ENCODE peak calls at places on chromosomes 12 and 14, in nine cellular contexts. C is brain microvascular endothelial cell; B is IMR-90; H is progenitor cell of endocrine pancreas; U is cardiac muscle cell; X is tibial artery; N is CD8-positive, alpha-beta T cell; V is GM10248; A is body of pancreas. Q is an unnamed sample.

GRCh38 chr14:64952598-64953309 is 10.2 kb upstream of the GPX2 start:
- DNase-seq in C (peak; percentile 45), B (no peak), H (no peak), U (peak; percentile 9), X (no peak), N (no peak), V (peak; percentile 70), A (no peak), Q (no peak)

GRCh38 chr12:2634481-2634880 is 160.3 kb upstream of the FKBP4 start:
- DNase-seq in C (no peak), B (no peak), H (no peak), U (no peak), X (no peak), N (no peak), V (no peak), A (no peak), Q (no peak)

GRCh38 chr12:90323217-90323616 is 614.6 kb upstream of the ATP2B1 start:
- DNase-seq in C (no peak), B (no peak), H (no peak), U (no peak), X (no peak), N (no peak), V (no peak), A (no peak), Q (no peak)

GRCh38 chr12:2605301-2605700 is 189.5 kb upstream of the FKBP4 start:
- DNase-seq in C (no peak), B (no peak), H (no peak), U (no peak), X (no peak), N (no peak), V (no peak), A (no peak), Q (no peak)

GRCh38 chr14:41785696-41786095 is 179.0 kb downstream of the LRFN5 start:
- DNase-seq in C (no peak), B (no peak), H (no peak), U (peak; percentile 7), X (no peak), N (no peak), V (no peak), A (no peak), Q (no peak)

GRCh38 chr12:15757553-15758255 is 31.5 kb downstream of the EPS8 start:
- DNase-seq in C (peak; percentile 91), B (peak; percentile 92), H (no peak), U (peak; percentile 80), X (peak; percentile 30), N (no peak), V (no peak), A (peak; percentile 21), Q (peak; percentile 81)

GRCh38 chr12:13471471-13471870 is 274.9 kb downstream of the EMP1 start:
- DNase-seq in C (no peak), B (no peak), H (no peak), U (no peak), X (no peak), N (no peak), V (no peak), A (no peak), Q (no peak)

GRCh38 chr14:93329965-93330608 is 2.7 kb downstream of the BTBD7 start:
- DNase-seq in C (no peak), B (no peak), H (no peak), U (no peak), X (no peak), N (no peak), V (no peak), A (no peak), Q (no peak)

GRCh38 chr12:52346596-52346995 is 20.7 kb downstream of the KRT85 start:
- DNase-seq in C (no peak), B (no peak), H (no peak), U (no peak), X (peak; percentile 25), N (no peak), V (no peak), A (peak; percentile 48), Q (no peak)

GRCh38 chr12:77830502-77830901 is at the start of gene NAV3:
- DNase-seq in C (no peak), B (no peak), H (no peak), U (peak; percentile 71), X (no peak), N (no peak), V (no peak), A (no peak), Q (no peak)

GRCh38 chr12:38921025-38921677 is 15.8 kb upstream of the CPNE8 start:
- DNase-seq in C (peak; percentile 28), B (no peak), H (peak; percentile 16), U (peak; percentile 71), X (peak; percentile 43), N (no peak), V (peak; percentile 23), A (peak; percentile 68), Q (peak; percentile 46)

GRCh38 chr12:86389949-86390348 is 133.8 kb upstream of the MGAT4C start:
- DNase-seq in C (peak; percentile 47), B (peak; percentile 16), H (no peak), U (peak; percentile 19), X (no peak), N (no peak), V (no peak), A (no peak), Q (peak; percentile 47)

GRCh38 chr12:12028668-12029402 is 41.9 kb upstream of the BCL2L14 start:
- DNase-seq in C (no peak), B (no peak), H (no peak), U (no peak), X (no peak), N (no peak), V (no peak), A (no peak), Q (no peak)

GRCh38 chr14:39492267-39492666 is 60.0 kb upstream of the FBXO33 start:
- DNase-seq in C (peak; percentile 72), B (peak; percentile 91), H (no peak), U (peak; percentile 85), X (no peak), N (no peak), V (no peak), A (no peak), Q (peak; percentile 12)

GRCh38 chr14:104135121-104135903 is 3.1 kb upstream of the KIF26A start:
- DNase-seq in C (no peak), B (no peak), H (no peak), U (peak; percentile 14), X (no peak), N (no peak), V (no peak), A (no peak), Q (no peak)
- TF ChIP-seq CTCF in C (peak; percentile 44), B (peak; percentile 1), H (peak; percentile 51), U (peak; percentile 25), X (no peak), N (no peak), V (no peak), A (no peak), Q (peak; percentile 39)

DNA sequence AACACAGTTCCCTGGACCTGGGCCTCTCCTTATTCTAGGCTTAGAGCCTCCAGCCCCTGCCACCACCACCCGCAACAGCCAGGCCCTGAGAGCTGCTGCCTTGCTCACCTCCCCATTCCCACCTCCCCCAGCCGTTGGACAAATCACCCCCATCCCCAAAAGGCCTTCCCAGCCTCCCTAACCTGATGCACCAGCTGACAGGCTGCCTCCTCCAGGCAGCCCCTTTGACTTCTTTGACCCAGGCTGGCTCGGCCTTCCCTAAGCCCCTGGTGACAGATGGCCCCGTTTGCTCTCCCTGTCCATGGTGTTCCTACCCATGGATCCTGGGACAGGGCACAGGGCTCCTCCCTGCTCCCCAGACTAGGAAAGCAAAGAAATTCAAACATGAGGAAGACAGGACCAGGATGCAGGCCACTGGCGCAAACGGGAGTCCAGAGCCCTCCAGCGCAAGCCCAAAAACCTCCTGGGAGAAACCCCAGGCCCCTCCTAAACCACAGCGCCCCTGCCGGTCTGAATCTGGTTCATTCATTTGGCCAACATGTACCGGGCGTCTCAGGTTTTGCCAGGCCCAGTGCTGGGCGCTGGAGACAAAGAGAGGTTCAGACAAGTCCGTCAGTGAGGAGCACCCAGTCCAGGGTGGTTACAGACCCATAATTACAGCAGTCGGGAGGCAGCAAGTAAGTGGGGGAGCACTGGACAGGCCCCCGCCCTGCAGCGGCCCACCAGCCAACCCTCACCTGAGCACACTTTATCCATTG is 2.4 kb downstream of the AKT1 start:
- DNase-seq in C (no peak), B (no peak), H (no peak), U (no peak), X (no peak), N (no peak), V (no peak), A (no peak), Q (no peak)
- TF ChIP-seq CTCF in C (peak; percentile 11), B (no peak), H (peak; percentile 31), U (no peak), X (no peak), N (no peak), V (no peak), A (no peak), Q (peak; percentile 12)

DNA sequence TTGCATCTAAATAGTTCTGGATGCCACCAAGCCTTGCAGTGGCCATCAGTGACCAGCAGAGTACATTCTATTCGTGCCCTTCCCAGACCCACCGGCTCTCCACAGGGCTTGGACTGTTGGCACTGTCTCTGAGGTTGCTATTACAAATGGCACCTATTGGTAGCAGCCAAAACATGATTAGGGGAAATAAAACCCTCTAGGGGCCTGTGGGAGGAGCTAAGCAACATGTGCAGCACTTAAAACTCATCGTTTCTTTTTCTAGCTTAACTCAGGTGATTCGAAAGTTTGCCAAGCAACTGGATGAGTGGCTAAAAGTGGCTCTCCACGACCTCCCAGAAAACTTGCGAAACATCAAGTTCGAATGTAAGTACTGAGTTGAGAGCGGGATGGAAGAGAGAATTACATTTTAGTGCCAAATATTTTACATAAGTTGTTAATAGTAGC is 65.4 kb upstream of the RIC8B start:
- DNase-seq in C (no peak), B (no peak), H (no peak), U (no peak), X (no peak), N (no peak), V (no peak), A (no peak), Q (no peak)
- TF ChIP-seq CTCF in C (peak; percentile 22), B (no peak), H (no peak), U (no peak), X (no peak), N (no peak), V (no peak), A (no peak), Q (no peak)

GRCh38 chr14:63203618-63204406 is 431 bp upstream of the RHOJ start:
- DNase-seq in C (peak; percentile 97), B (peak; percentile 99), H (peak; percentile 20), U (peak; percentile 99), X (peak; percentile 74), N (no peak), V (no peak), A (peak; percentile 71), Q (peak; percentile 43)
- TF ChIP-seq CTCF in C (peak; percentile 53), B (peak; percentile 38), H (peak; percentile 35), U (peak; percentile 43), X (no peak), N (no peak), V (no peak), A (no peak), Q (no peak)